ENCODE peak calls at places on chromosomes 6 and 20, in nine cellular contexts. I is CD8-positive, alpha-beta T cell; Y is brain microvascular endothelial cell; C is fibroblast of lung; W is hepatocyte; X is dorsolateral prefrontal cortex; Q is spleen; N is PC-3; H is breast epithelium. E is an unnamed sample.

GRCh38 chr6:83378621-83379388 is 52.0 kb downstream of the ME1 start:
- DNase-seq in H (no peak), N (no peak), Y (peak; percentile 35), W (no peak), C (peak; percentile 87), X (no peak), Q (no peak), I (no peak), E (no peak)

GRCh38 chr6:144585217-144585814 is 300.2 kb downstream of the UTRN start:
- DNase-seq in H (no peak), C (peak; percentile 32), W (peak; percentile 34), X (no peak), N (peak; percentile 61), I (no peak), Q (no peak), Y (peak; percentile 24), E (no peak)

GRCh38 chr20:1294497-1294896 is 28.4 kb downstream of the SNPH start:
- DNase-seq in H (no peak), C (no peak), Y (no peak), X (no peak), Q (no peak), W (no peak), N (no peak), I (no peak), E (no peak)

GRCh38 chr6:72619883-72620696 is 1.8 kb upstream of the KCNQ5 start:
- DNase-seq in Q (peak; percentile 89), N (no peak), I (peak; percentile 63), C (peak; percentile 59), Y (peak; percentile 11), X (peak; percentile 87), H (no peak), W (peak; percentile 34), E (no peak)

GRCh38 chr6:127938701-127939100 is 37.8 kb upstream of the THEMIS start:
- DNase-seq in W (no peak), H (no peak), Y (peak; percentile 52), N (peak; percentile 71), Q (no peak), I (no peak), X (no peak), C (peak; percentile 55), E (no peak)

GRCh38 chr20:2149507-2149906 is 47.9 kb downstream of the STK35 start:
- DNase-seq in W (no peak), C (peak; percentile 49), Y (no peak), N (peak; percentile 22), X (no peak), I (no peak), H (no peak), Q (peak; percentile 30), E (no peak)

GRCh38 chr6:152338335-152339125 is 298.6 kb downstream of the SYNE1 start:
- DNase-seq in I (peak; percentile 63), Y (peak; percentile 39), C (no peak), N (peak; percentile 50), Q (peak; percentile 80), W (peak; percentile 52), X (peak; percentile 38), H (no peak), E (no peak)

GRCh38 chr6:125201961-125202729 is 48.6 kb downstream of the TPD52L1 start:
- DNase-seq in W (peak; percentile 57), Q (no peak), X (no peak), Y (peak; percentile 96), C (peak; percentile 93), I (no peak), N (peak; percentile 88), H (no peak), E (peak; percentile 52)

GRCh38 chr6:34285571-34285970 is 36.8 kb upstream of the SMIM29 start:
- DNase-seq in H (no peak), W (no peak), X (no peak), Y (no peak), Q (no peak), N (no peak), I (no peak), C (no peak), E (no peak)

GRCh38 chr6:32972353-32973143 is 4.2 kb downstream of the BRD2 start:
- DNase-seq in Y (no peak), W (peak; percentile 37), C (no peak), Q (peak; percentile 94), H (no peak), N (no peak), I (peak; percentile 63), X (no peak), E (no peak)

GRCh38 chr20:49937023-49937929 is 1.1 kb downstream of the RNF114 start:
- DNase-seq in N (peak; percentile 60), X (no peak), W (peak; percentile 27), C (peak; percentile 20), I (no peak), Y (no peak), H (no peak), Q (peak; percentile 68), E (no peak)

GRCh38 chr6:169800116-169800667 is 48.8 kb downstream of the ERMARD start:
- DNase-seq in H (no peak), Y (no peak), X (no peak), W (no peak), I (no peak), Q (peak; percentile 32), N (no peak), C (no peak), E (peak; percentile 8)

GRCh38 chr6:53814353-53814752 is 19.5 kb downstream of the LRRC1 start:
- DNase-seq in I (no peak), H (no peak), C (no peak), Y (no peak), W (no peak), N (no peak), X (no peak), Q (no peak), E (no peak)

DNA sequence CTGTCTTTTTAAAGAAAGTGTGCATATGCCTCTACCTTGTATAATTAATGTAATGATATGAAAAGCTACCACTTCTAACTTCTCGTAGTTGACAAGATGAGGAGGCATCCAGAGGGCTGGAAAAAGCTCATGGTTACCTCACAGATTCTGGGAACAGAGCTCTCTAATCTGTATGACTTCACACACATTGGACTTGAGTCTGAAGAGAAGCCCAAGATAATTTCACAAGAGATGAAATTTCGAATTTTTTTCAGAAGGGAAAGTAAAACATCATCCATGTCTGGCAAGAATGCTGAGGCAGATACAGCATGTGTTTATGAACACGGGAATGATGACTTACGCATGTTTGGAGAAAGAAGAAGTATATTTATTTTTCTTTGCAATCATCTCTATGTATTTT is 141.8 kb upstream of the TENT5A start:
- DNase-seq in W (peak; percentile 42), X (no peak), I (no peak), N (no peak), Q (no peak), H (no peak), C (peak; percentile 82), Y (peak; percentile 36), E (no peak)
- H3K4me3 ChIP-seq in W (no peak overlapping the region), X (peak overlapping the region; percentile 1), I (no peak overlapping the region), N (no peak overlapping the region), Q (no peak overlapping the region), H (no peak overlapping the region), C (peak overlapping the region; percentile 28), Y (no peak overlapping the region), E (no peak overlapping the region)

DNA sequence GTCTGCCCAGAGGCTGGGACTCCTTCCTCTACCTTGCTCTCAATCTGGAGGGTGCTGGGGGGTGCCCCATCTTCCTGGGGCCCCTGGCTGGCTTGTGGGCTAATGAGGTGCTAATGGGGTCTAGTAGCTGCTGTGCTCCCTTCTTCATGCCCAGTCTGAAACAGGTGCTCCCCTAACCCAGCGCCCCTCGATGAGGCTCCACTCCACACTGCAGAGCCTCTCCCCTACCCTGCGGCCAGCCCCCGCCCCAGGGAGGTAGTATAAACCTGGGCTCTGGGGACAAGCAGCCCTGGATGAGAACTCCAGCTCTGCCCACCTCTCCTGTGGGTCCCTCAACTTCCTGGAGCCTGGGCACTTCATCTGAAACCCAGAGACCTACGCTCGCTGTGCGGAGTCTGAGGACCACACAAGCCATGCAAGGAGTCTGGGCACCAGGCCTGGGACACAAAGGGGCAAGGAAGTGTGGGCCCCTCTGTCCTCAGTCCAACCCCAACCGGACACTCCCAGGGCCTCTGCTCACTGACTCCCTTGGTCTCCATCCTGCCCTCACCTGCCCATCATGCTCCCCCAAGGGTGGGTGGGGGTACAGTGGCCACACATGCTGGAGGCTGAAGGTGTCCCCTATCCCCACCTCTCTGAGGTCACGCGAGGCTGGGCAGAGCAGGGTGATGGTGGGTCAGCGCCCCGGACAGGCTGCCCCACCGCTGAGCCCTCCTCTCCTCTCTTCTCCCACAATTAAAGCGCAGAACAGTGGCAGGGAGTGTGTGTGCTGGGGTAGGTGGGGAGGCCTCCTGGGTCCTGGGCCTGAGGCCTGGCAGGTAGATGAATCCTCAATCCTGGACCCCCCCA is 6.2 kb downstream of the RPL10A start:
- DNase-seq in Y (no peak), C (no peak), X (no peak), Q (no peak), H (no peak), I (no peak), W (no peak), N (no peak), E (no peak)
- H3K27ac ChIP-seq in Y (no peak overlapping the region), C (no peak overlapping the region), X (no peak overlapping the region), Q (no peak overlapping the region), H (peak overlapping the region; percentile 3), I (no peak overlapping the region), W (no peak overlapping the region), N (no peak overlapping the region), E (no peak overlapping the region)

DNA sequence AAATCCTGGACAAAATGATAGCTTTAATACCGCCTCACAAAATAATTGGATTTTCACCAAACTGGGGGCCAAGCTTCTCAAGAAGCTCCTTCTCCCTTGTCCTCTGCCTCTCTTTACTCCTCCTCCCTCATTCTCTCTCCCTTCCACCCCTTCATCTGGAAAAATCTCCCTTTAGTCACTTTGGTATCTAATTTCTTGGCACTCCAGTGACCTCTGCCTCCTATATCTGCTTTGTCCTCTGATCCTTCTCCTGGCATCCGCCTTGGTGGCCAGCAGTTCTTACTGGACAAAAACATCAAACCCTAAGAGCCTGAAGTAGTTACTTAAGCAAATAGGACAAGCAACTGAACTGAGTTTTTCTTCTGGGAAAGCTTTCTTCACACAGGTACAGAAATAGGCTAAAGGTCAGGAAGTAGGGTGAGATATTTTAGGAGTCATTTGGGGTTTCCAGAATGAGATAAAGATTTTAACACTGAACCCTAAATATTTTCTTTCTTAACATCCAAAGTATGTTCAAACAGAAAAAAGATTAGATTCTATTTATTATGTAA is 220.7 kb downstream of the ARHGAP18 start:
- DNase-seq in I (no peak), C (no peak), N (no peak), H (no peak), Y (no peak), W (no peak), Q (no peak), X (no peak), E (no peak)
- H3K4me3 ChIP-seq in I (no peak overlapping the region), C (no peak overlapping the region), N (no peak overlapping the region), H (no peak overlapping the region), Y (no peak overlapping the region), W (no peak overlapping the region), Q (no peak overlapping the region), X (no peak overlapping the region), E (no peak overlapping the region)

GRCh38 chr6:140253096-140253495 is 878.6 kb upstream of the CITED2 start:
- DNase-seq in X (no peak), Q (no peak), C (peak; percentile 47), W (no peak), Y (no peak), I (no peak), H (no peak), N (peak; percentile 61), E (no peak)

GRCh38 chr6:140252099-140252498 is 877.7 kb upstream of the CITED2 start:
- DNase-seq in Q (no peak), X (no peak), N (no peak), W (no peak), I (no peak), C (no peak), Y (no peak), H (no peak), E (no peak)

DNA sequence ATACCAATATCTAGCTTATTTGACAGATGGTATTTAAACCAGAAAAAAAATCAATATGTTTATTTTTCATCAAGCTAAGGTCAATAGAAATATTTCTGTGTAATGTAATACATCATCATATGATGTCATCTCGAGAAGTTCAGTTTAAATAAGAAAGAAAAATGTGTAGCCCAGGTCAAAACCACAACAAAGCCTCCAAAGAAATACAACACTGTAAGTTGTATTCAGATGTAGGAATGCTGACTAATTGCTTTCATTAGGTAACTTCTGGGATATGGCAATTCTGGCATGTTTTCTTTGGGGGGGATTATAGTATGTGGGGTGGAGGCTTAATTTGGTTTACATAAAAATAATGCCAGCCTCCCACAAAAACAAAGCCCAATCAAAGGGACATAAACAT is 881.8 kb upstream of the CITED2 start:
- DNase-seq in Q (no peak), X (no peak), H (no peak), Y (no peak), C (peak; percentile 86), W (no peak), I (no peak), N (no peak), E (no peak)
- H3K27ac ChIP-seq in Q (no peak overlapping the region), X (no peak overlapping the region), H (no peak overlapping the region), Y (no peak overlapping the region), C (no peak overlapping the region), W (no peak overlapping the region), I (no peak overlapping the region), N (no peak overlapping the region), E (no peak overlapping the region)

E was measured in prostate gland.